ENCODE peak calls at places on chromosome 11, in nine cellular contexts. One of them, this sample, is unnamed.

GRCh38 chr11:2926611-2927492 is 2.4 kb downstream of the PHLDA2 start:
- DNase-seq in GDM1: no peak
- DNase-seq in activated naive CD8-positive, alpha-beta T cell treated with anti-CD3 and anti-CD28 coated beads for 36 hours: no peak
- DNase-seq in tibial nerve: no peak
- DNase-seq in MV-4-11: no peak
- DNase-seq in OCI-M1: no peak
- DNase-seq in astrocyte of the hippocampus: no peak
- DNase-seq in iPS-NIHi11: no peak
- DNase-seq in COR-L47: no peak
- DNase-seq in this sample: no peak

GRCh38 chr11:13110929-13111812 is 102.1 kb downstream of the RASSF10 start:
- DNase-seq in MV-4-11: peak
- DNase-seq in astrocyte of the hippocampus: peak
- DNase-seq in iPS-NIHi11: no peak
- DNase-seq in activated naive CD8-positive, alpha-beta T cell treated with anti-CD3 and anti-CD28 coated beads for 36 hours: no peak
- DNase-seq in tibial nerve: no peak
- DNase-seq in OCI-M1: no peak
- DNase-seq in GDM1: no peak
- DNase-seq in COR-L47: no peak
- DNase-seq in this sample: no peak

GRCh38 chr11:69625476-69625875 is 15.5 kb upstream of the CCND1 start:
- DNase-seq in iPS-NIHi11: no peak
- DNase-seq in COR-L47: no peak
- DNase-seq in MV-4-11: no peak
- DNase-seq in tibial nerve: no peak
- DNase-seq in OCI-M1: no peak
- DNase-seq in astrocyte of the hippocampus: no peak
- DNase-seq in activated naive CD8-positive, alpha-beta T cell treated with anti-CD3 and anti-CD28 coated beads for 36 hours: no peak
- DNase-seq in GDM1: no peak
- DNase-seq in this sample: no peak

GRCh38 chr11:27196040-27196897 is 155.7 kb downstream of the BBOX1 start:
- DNase-seq in COR-L47: no peak
- DNase-seq in MV-4-11: no peak
- DNase-seq in astrocyte of the hippocampus: no peak
- DNase-seq in activated naive CD8-positive, alpha-beta T cell treated with anti-CD3 and anti-CD28 coated beads for 36 hours: no peak
- DNase-seq in tibial nerve: no peak
- DNase-seq in GDM1: no peak
- DNase-seq in OCI-M1: peak
- DNase-seq in iPS-NIHi11: no peak
- DNase-seq in this sample: no peak

GRCh38 chr11:70153133-70153727 is 49.9 kb upstream of the FADD start:
- DNase-seq in MV-4-11: peak
- DNase-seq in astrocyte of the hippocampus: peak
- DNase-seq in GDM1: no peak
- DNase-seq in OCI-M1: peak
- DNase-seq in activated naive CD8-positive, alpha-beta T cell treated with anti-CD3 and anti-CD28 coated beads for 36 hours: no peak
- DNase-seq in iPS-NIHi11: no peak
- DNase-seq in COR-L47: no peak
- DNase-seq in tibial nerve: no peak
- DNase-seq in this sample: no peak

GRCh38 chr11:113119074-113119473 is 157.9 kb downstream of the NCAM1 start:
- DNase-seq in tibial nerve: no peak
- DNase-seq in iPS-NIHi11: no peak
- DNase-seq in MV-4-11: no peak
- DNase-seq in OCI-M1: no peak
- DNase-seq in astrocyte of the hippocampus: peak
- DNase-seq in GDM1: no peak
- DNase-seq in activated naive CD8-positive, alpha-beta T cell treated with anti-CD3 and anti-CD28 coated beads for 36 hours: no peak
- DNase-seq in COR-L47: no peak
- DNase-seq in this sample: no peak

GRCh38 chr11:128195057-128195751 is 392.2 kb downstream of the ETS1 start:
- DNase-seq in tibial nerve: no peak
- DNase-seq in astrocyte of the hippocampus: no peak
- DNase-seq in COR-L47: no peak
- DNase-seq in iPS-NIHi11: no peak
- DNase-seq in MV-4-11: peak
- DNase-seq in activated naive CD8-positive, alpha-beta T cell treated with anti-CD3 and anti-CD28 coated beads for 36 hours: peak
- DNase-seq in OCI-M1: no peak
- DNase-seq in GDM1: peak
- DNase-seq in this sample: no peak

GRCh38 chr11:94424662-94425061 is 23.4 kb upstream of the GPR83 start:
- DNase-seq in GDM1: no peak
- DNase-seq in COR-L47: no peak
- DNase-seq in astrocyte of the hippocampus: no peak
- DNase-seq in tibial nerve: no peak
- DNase-seq in OCI-M1: no peak
- DNase-seq in MV-4-11: no peak
- DNase-seq in activated naive CD8-positive, alpha-beta T cell treated with anti-CD3 and anti-CD28 coated beads for 36 hours: no peak
- DNase-seq in iPS-NIHi11: no peak
- DNase-seq in this sample: no peak

GRCh38 chr11:66432597-66432996 is 6.1 kb downstream of the MRPL11 start:
- DNase-seq in MV-4-11: peak
- DNase-seq in OCI-M1: no peak
- DNase-seq in tibial nerve: no peak
- DNase-seq in COR-L47: no peak
- DNase-seq in activated naive CD8-positive, alpha-beta T cell treated with anti-CD3 and anti-CD28 coated beads for 36 hours: no peak
- DNase-seq in iPS-NIHi11: no peak
- DNase-seq in astrocyte of the hippocampus: no peak
- DNase-seq in GDM1: no peak
- DNase-seq in this sample: no peak

GRCh38 chr11:73430326-73430725 is 54.1 kb downstream of the RELT start:
- DNase-seq in iPS-NIHi11: no peak
- DNase-seq in activated naive CD8-positive, alpha-beta T cell treated with anti-CD3 and anti-CD28 coated beads for 36 hours: no peak
- DNase-seq in tibial nerve: no peak
- DNase-seq in GDM1: no peak
- DNase-seq in COR-L47: no peak
- DNase-seq in MV-4-11: no peak
- DNase-seq in OCI-M1: no peak
- DNase-seq in astrocyte of the hippocampus: no peak
- DNase-seq in this sample: no peak

GRCh38 chr11:61035086-61035835 is 63.8 kb downstream of the CD6 start:
- DNase-seq in COR-L47: no peak
- DNase-seq in MV-4-11: no peak
- DNase-seq in iPS-NIHi11: no peak
- DNase-seq in tibial nerve: no peak
- DNase-seq in GDM1: no peak
- DNase-seq in OCI-M1: peak
- DNase-seq in astrocyte of the hippocampus: peak
- DNase-seq in activated naive CD8-positive, alpha-beta T cell treated with anti-CD3 and anti-CD28 coated beads for 36 hours: no peak
- DNase-seq in this sample: no peak

GRCh38 chr11:46090375-46090774 is 30.9 kb downstream of the PHF21A start:
- DNase-seq in activated naive CD8-positive, alpha-beta T cell treated with anti-CD3 and anti-CD28 coated beads for 36 hours: no peak
- DNase-seq in tibial nerve: no peak
- DNase-seq in COR-L47: no peak
- DNase-seq in MV-4-11: no peak
- DNase-seq in OCI-M1: no peak
- DNase-seq in astrocyte of the hippocampus: no peak
- DNase-seq in iPS-NIHi11: no peak
- DNase-seq in GDM1: no peak
- DNase-seq in this sample: no peak

GRCh38 chr11:29256580-29256979 is 760.2 kb downstream of the KCNA4 start:
- DNase-seq in iPS-NIHi11: no peak
- DNase-seq in GDM1: no peak
- DNase-seq in COR-L47: no peak
- DNase-seq in activated naive CD8-positive, alpha-beta T cell treated with anti-CD3 and anti-CD28 coated beads for 36 hours: no peak
- DNase-seq in MV-4-11: no peak
- DNase-seq in astrocyte of the hippocampus: peak
- DNase-seq in OCI-M1: no peak
- DNase-seq in tibial nerve: no peak
- DNase-seq in this sample: no peak

GRCh38 chr11:429931-430456 is 11.8 kb downstream of the ANO9 start:
- DNase-seq in activated naive CD8-positive, alpha-beta T cell treated with anti-CD3 and anti-CD28 coated beads for 36 hours: no peak
- DNase-seq in COR-L47: no peak
- DNase-seq in OCI-M1: no peak
- DNase-seq in iPS-NIHi11: no peak
- DNase-seq in tibial nerve: no peak
- DNase-seq in astrocyte of the hippocampus: no peak
- DNase-seq in GDM1: no peak
- DNase-seq in MV-4-11: no peak
- DNase-seq in this sample: no peak

GRCh38 chr11:747176-748006 is at the start of gene TALDO1:
- DNase-seq in iPS-NIHi11: peak
- DNase-seq in MV-4-11: peak
- DNase-seq in tibial nerve: peak
- DNase-seq in COR-L47: peak
- DNase-seq in astrocyte of the hippocampus: peak
- DNase-seq in activated naive CD8-positive, alpha-beta T cell treated with anti-CD3 and anti-CD28 coated beads for 36 hours: peak
- DNase-seq in GDM1: peak
- DNase-seq in OCI-M1: peak
- DNase-seq in this sample: peak

GRCh38 chr11:33500865-33501479 is 199.7 kb downstream of the C11orf91 start:
- DNase-seq in tibial nerve: no peak
- DNase-seq in activated naive CD8-positive, alpha-beta T cell treated with anti-CD3 and anti-CD28 coated beads for 36 hours: no peak
- DNase-seq in GDM1: no peak
- DNase-seq in OCI-M1: peak
- DNase-seq in MV-4-11: no peak
- DNase-seq in iPS-NIHi11: peak
- DNase-seq in astrocyte of the hippocampus: peak
- DNase-seq in COR-L47: no peak
- DNase-seq in this sample: no peak

GRCh38 chr11:119093951-119094815 is 7.5 kb downstream of the DPAGT1 start:
- DNase-seq in iPS-NIHi11: no peak
- DNase-seq in GDM1: no peak
- DNase-seq in COR-L47: no peak
- DNase-seq in tibial nerve: peak
- DNase-seq in OCI-M1: peak
- DNase-seq in astrocyte of the hippocampus: peak
- DNase-seq in activated naive CD8-positive, alpha-beta T cell treated with anti-CD3 and anti-CD28 coated beads for 36 hours: peak
- DNase-seq in MV-4-11: no peak
- DNase-seq in this sample: no peak

GRCh38 chr11:23280088-23280487 is 419.8 kb upstream of the CCDC179 start:
- DNase-seq in GDM1: no peak
- DNase-seq in tibial nerve: no peak
- DNase-seq in OCI-M1: peak
- DNase-seq in astrocyte of the hippocampus: peak
- DNase-seq in activated naive CD8-positive, alpha-beta T cell treated with anti-CD3 and anti-CD28 coated beads for 36 hours: no peak
- DNase-seq in MV-4-11: no peak
- DNase-seq in iPS-NIHi11: no peak
- DNase-seq in COR-L47: no peak
- DNase-seq in this sample: no peak

GRCh38 chr11:63369165-63369970 is at the start of gene SLC22A9:
- DNase-seq in MV-4-11: no peak
- DNase-seq in GDM1: no peak
- DNase-seq in tibial nerve: no peak
- DNase-seq in activated naive CD8-positive, alpha-beta T cell treated with anti-CD3 and anti-CD28 coated beads for 36 hours: no peak
- DNase-seq in OCI-M1: no peak
- DNase-seq in astrocyte of the hippocampus: no peak
- DNase-seq in COR-L47: no peak
- DNase-seq in iPS-NIHi11: no peak
- DNase-seq in this sample: no peak

GRCh38 chr11:104033134-104033533 is 3.3 kb upstream of the DDI1 start:
- DNase-seq in COR-L47: peak
- DNase-seq in GDM1: no peak
- DNase-seq in tibial nerve: no peak
- DNase-seq in astrocyte of the hippocampus: peak
- DNase-seq in OCI-M1: no peak
- DNase-seq in activated naive CD8-positive, alpha-beta T cell treated with anti-CD3 and anti-CD28 coated beads for 36 hours: no peak
- DNase-seq in MV-4-11: no peak
- DNase-seq in iPS-NIHi11: no peak
- DNase-seq in this sample: no peak

GRCh38 chr11:12090761-12091261 is 19.6 kb upstream of the MICAL2 start:
- DNase-seq in astrocyte of the hippocampus: no peak
- DNase-seq in GDM1: no peak
- DNase-seq in tibial nerve: no peak
- DNase-seq in activated naive CD8-positive, alpha-beta T cell treated with anti-CD3 and anti-CD28 coated beads for 36 hours: no peak
- DNase-seq in MV-4-11: no peak
- DNase-seq in OCI-M1: no peak
- DNase-seq in iPS-NIHi11: no peak
- DNase-seq in COR-L47: peak
- DNase-seq in this sample: no peak

GRCh38 chr11:121881806-121882205 is 234.2 kb downstream of the BLID start:
- DNase-seq in COR-L47: no peak
- DNase-seq in GDM1: no peak
- DNase-seq in astrocyte of the hippocampus: peak
- DNase-seq in MV-4-11: peak
- DNase-seq in tibial nerve: no peak
- DNase-seq in OCI-M1: no peak
- DNase-seq in activated naive CD8-positive, alpha-beta T cell treated with anti-CD3 and anti-CD28 coated beads for 36 hours: no peak
- DNase-seq in iPS-NIHi11: no peak
- DNase-seq in this sample: no peak

GRCh38 chr11:72278911-72279310 is 34.9 kb upstream of the PHOX2A start:
- DNase-seq in MV-4-11: no peak
- DNase-seq in tibial nerve: no peak
- DNase-seq in OCI-M1: no peak
- DNase-seq in COR-L47: no peak
- DNase-seq in iPS-NIHi11: no peak
- DNase-seq in activated naive CD8-positive, alpha-beta T cell treated with anti-CD3 and anti-CD28 coated beads for 36 hours: no peak
- DNase-seq in astrocyte of the hippocampus: peak
- DNase-seq in GDM1: no peak
- DNase-seq in this sample: no peak

GRCh38 chr11:23540101-23540561 is 679.9 kb upstream of the CCDC179 start:
- DNase-seq in activated naive CD8-positive, alpha-beta T cell treated with anti-CD3 and anti-CD28 coated beads for 36 hours: no peak
- DNase-seq in tibial nerve: no peak
- DNase-seq in COR-L47: peak
- DNase-seq in GDM1: peak
- DNase-seq in MV-4-11: peak
- DNase-seq in astrocyte of the hippocampus: peak
- DNase-seq in iPS-NIHi11: peak
- DNase-seq in OCI-M1: peak
- DNase-seq in this sample: no peak

GRCh38 chr11:30855383-30856006 is 269.3 kb upstream of the MPPED2 start:
- DNase-seq in MV-4-11: no peak
- DNase-seq in astrocyte of the hippocampus: peak
- DNase-seq in iPS-NIHi11: no peak
- DNase-seq in tibial nerve: no peak
- DNase-seq in activated naive CD8-positive, alpha-beta T cell treated with anti-CD3 and anti-CD28 coated beads for 36 hours: no peak
- DNase-seq in OCI-M1: peak
- DNase-seq in COR-L47: peak
- DNase-seq in GDM1: no peak
- DNase-seq in this sample: no peak

GRCh38 chr11:65121447-65121864 is 478 bp downstream of the FAU start:
- DNase-seq in iPS-NIHi11: no peak
- DNase-seq in tibial nerve: no peak
- DNase-seq in activated naive CD8-positive, alpha-beta T cell treated with anti-CD3 and anti-CD28 coated beads for 36 hours: no peak
- DNase-seq in COR-L47: no peak
- DNase-seq in astrocyte of the hippocampus: peak
- DNase-seq in GDM1: no peak
- DNase-seq in OCI-M1: peak
- DNase-seq in MV-4-11: peak
- DNase-seq in this sample: no peak

GRCh38 chr11:60978546-60979380 is 7.3 kb downstream of the CD6 start:
- DNase-seq in OCI-M1: peak
- DNase-seq in tibial nerve: no peak
- DNase-seq in activated naive CD8-positive, alpha-beta T cell treated with anti-CD3 and anti-CD28 coated beads for 36 hours: peak
- DNase-seq in MV-4-11: peak
- DNase-seq in GDM1: peak
- DNase-seq in COR-L47: no peak
- DNase-seq in iPS-NIHi11: no peak
- DNase-seq in astrocyte of the hippocampus: peak
- DNase-seq in this sample: no peak

GRCh38 chr11:73072935-73073481 is 69.1 kb downstream of the FCHSD2 start:
- DNase-seq in COR-L47: peak
- DNase-seq in activated naive CD8-positive, alpha-beta T cell treated with anti-CD3 and anti-CD28 coated beads for 36 hours: no peak
- DNase-seq in astrocyte of the hippocampus: peak
- DNase-seq in MV-4-11: peak
- DNase-seq in iPS-NIHi11: no peak
- DNase-seq in tibial nerve: no peak
- DNase-seq in OCI-M1: peak
- DNase-seq in GDM1: no peak
- DNase-seq in this sample: no peak

GRCh38 chr11:10233581-10233980 is 60.4 kb downstream of the SBF2 start:
- DNase-seq in iPS-NIHi11: no peak
- DNase-seq in OCI-M1: no peak
- DNase-seq in activated naive CD8-positive, alpha-beta T cell treated with anti-CD3 and anti-CD28 coated beads for 36 hours: no peak
- DNase-seq in GDM1: no peak
- DNase-seq in MV-4-11: no peak
- DNase-seq in COR-L47: no peak
- DNase-seq in astrocyte of the hippocampus: peak
- DNase-seq in tibial nerve: no peak
- DNase-seq in this sample: no peak

GRCh38 chr11:46916669-46917108 is 1.7 kb downstream of the LRP4 start:
- DNase-seq in activated naive CD8-positive, alpha-beta T cell treated with anti-CD3 and anti-CD28 coated beads for 36 hours: peak
- DNase-seq in iPS-NIHi11: peak
- DNase-seq in OCI-M1: peak
- DNase-seq in GDM1: no peak
- DNase-seq in astrocyte of the hippocampus: peak
- DNase-seq in COR-L47: no peak
- DNase-seq in MV-4-11: no peak
- DNase-seq in tibial nerve: no peak
- DNase-seq in this sample: peak

GRCh38 chr11:106621479-106621878 is 396.8 kb downstream of the GUCY1A2 start:
- DNase-seq in activated naive CD8-positive, alpha-beta T cell treated with anti-CD3 and anti-CD28 coated beads for 36 hours: no peak
- DNase-seq in tibial nerve: no peak
- DNase-seq in GDM1: no peak
- DNase-seq in astrocyte of the hippocampus: no peak
- DNase-seq in COR-L47: no peak
- DNase-seq in OCI-M1: no peak
- DNase-seq in iPS-NIHi11: no peak
- DNase-seq in MV-4-11: no peak
- DNase-seq in this sample: no peak

This sample was measured in right atrium auricular region.